ENCODE peak calls at places on chromosomes 2 and 18, in five cellular contexts. S, B, I, Y and W are unnamed samples.

GRCh38 chr2:241852981-241853631 is 5.6 kb downstream of the PDCD1 start:
- DNase-seq in S (no peak), B (no peak), I (no peak), Y (no peak), W (no peak)

GRCh38 chr18:59769105-59769865 is 72.1 kb upstream of the CCBE1 start:
- DNase-seq in S (no peak), B (peak), I (no peak), Y (no peak), W (no peak)

GRCh38 chr2:127155901-127156300 is 48.9 kb upstream of the BIN1 start:
- DNase-seq in S (no peak), B (peak), I (peak), Y (no peak), W (no peak)

GRCh38 chr2:26901326-26902183 is 53.6 kb downstream of the DPYSL5 start:
- DNase-seq in S (no peak), B (no peak), I (no peak), Y (peak), W (no peak)

GRCh38 chr2:112204411-112204810 is 50.4 kb downstream of the ZC3H8 start:
- DNase-seq in S (no peak), B (peak), I (no peak), Y (no peak), W (no peak)

GRCh38 chr2:150484461-150484931 is 3.0 kb downstream of the RND3 start:
- DNase-seq in S (no peak), B (no peak), I (peak), Y (no peak), W (no peak)

GRCh38 chr2:46669016-46669415 is 189.7 kb downstream of the TMEM247 start:
- DNase-seq in S (no peak), B (no peak), I (no peak), Y (no peak), W (no peak)

GRCh38 chr2:120564213-120565094 is 171.2 kb upstream of the GLI2 start:
- DNase-seq in S (no peak), B (no peak), I (no peak), Y (peak), W (peak)

GRCh38 chr2:142307086-142307485 is 176.3 kb upstream of the LRP1B start:
- DNase-seq in S (no peak), B (no peak), I (no peak), Y (no peak), W (no peak)

GRCh38 chr2:239169311-239170048 is 231.3 kb downstream of the HDAC4 start:
- DNase-seq in S (no peak), B (no peak), I (no peak), Y (no peak), W (no peak)

GRCh38 chr18:24231773-24232735 is 93.2 kb downstream of the CABYR start:
- DNase-seq in S (no peak), B (peak), I (peak), Y (no peak), W (no peak)

GRCh38 chr18:24230766-24231165 is 91.9 kb downstream of the CABYR start:
- DNase-seq in S (no peak), B (no peak), I (no peak), Y (no peak), W (no peak)

GRCh38 chr18:24234850-24235418 is 96.1 kb downstream of the CABYR start:
- DNase-seq in S (no peak), B (no peak), I (no peak), Y (no peak), W (no peak)

GRCh38 chr18:24232814-24233213 is 94.0 kb downstream of the CABYR start:
- DNase-seq in S (no peak), B (no peak), I (no peak), Y (no peak), W (no peak)

GRCh38 chr18:24234330-24234729 is 95.5 kb downstream of the CABYR start:
- DNase-seq in S (no peak), B (peak), I (no peak), Y (no peak), W (no peak)
- TF ChIP-seq CTCF in S (no peak), B (peak), I (no peak), Y (no peak), W (no peak)

GRCh38 chr2:88530081-88530480 is 77.6 kb upstream of the FOXI3 start:
- DNase-seq in S (no peak), B (no peak), I (no peak), Y (no peak), W (no peak)
- TF ChIP-seq CTCF in S (no peak), B (no peak), I (no peak), Y (no peak), W (no peak)

DNA sequence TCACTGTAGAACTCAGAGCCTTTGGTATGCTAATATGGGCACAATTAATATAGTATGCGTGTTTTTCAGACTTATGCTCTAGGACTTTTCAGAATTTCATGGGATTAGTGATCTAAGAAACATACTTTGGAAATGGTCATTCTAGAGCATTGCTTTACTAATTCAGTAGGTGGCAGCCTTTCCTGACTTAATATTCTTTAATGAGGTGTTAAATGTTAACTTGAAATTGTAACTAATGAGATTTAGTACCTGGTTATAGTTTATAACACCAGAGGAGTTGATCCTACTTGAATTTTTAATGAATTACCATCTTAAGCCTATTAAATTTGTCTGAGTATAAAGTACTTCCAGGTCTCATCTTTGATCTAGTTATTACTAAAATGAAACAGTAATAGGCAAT is 28.5 kb downstream of the ACTR2 start:
- DNase-seq in S (no peak), B (no peak), I (no peak), Y (no peak), W (no peak)
- TF ChIP-seq CTCF in S (peak), B (peak), I (peak), Y (no peak), W (no peak)

GRCh38 chr2:207473866-207474251 is 55.9 kb upstream of the CREB1 start:
- DNase-seq in S (no peak), B (no peak), I (no peak), Y (no peak), W (no peak)

GRCh38 chr2:207474871-207475485 is 54.8 kb upstream of the CREB1 start:
- DNase-seq in S (no peak), B (peak), I (peak), Y (no peak), W (peak)

GRCh38 chr2:207472343-207473202 is 57.2 kb upstream of the CREB1 start:
- DNase-seq in S (no peak), B (no peak), I (no peak), Y (no peak), W (no peak)

GRCh38 chr2:207471261-207471660 is 58.5 kb upstream of the CREB1 start:
- DNase-seq in S (no peak), B (no peak), I (no peak), Y (no peak), W (no peak)

GRCh38 chr2:207473203-207473865 is 56.4 kb upstream of the CREB1 start:
- DNase-seq in S (no peak), B (peak), I (peak), Y (peak), W (no peak)
- TF ChIP-seq CTCF in S (peak), B (peak), I (peak), Y (no peak), W (peak)

GRCh38 chr18:32683044-32683443 is 89.8 kb downstream of the KLHL14 start:
- DNase-seq in S (no peak), B (no peak), I (no peak), Y (no peak), W (no peak)

GRCh38 chr18:32688821-32689220 is 84.0 kb downstream of the KLHL14 start:
- DNase-seq in S (no peak), B (no peak), I (no peak), Y (no peak), W (no peak)

DNA sequence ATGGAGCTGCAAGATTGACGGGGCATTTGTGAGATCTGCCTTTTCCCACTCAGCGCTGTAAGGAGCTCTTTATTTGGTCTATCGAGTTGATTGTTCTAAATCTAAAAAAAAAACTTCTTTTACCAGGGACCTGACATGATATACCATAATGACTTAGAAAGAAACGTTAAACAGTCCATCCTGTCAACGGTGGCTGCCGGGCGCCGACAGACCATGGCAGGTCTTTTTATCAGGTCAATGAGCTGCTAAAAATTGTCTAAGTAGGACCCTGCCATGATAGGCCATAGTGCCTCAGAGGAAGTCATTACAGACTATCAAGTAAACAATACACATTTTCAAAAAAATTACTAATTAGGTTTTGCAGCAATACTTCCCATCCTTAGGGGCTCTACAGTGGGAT is 87.9 kb downstream of the KLHL14 start:
- DNase-seq in S (no peak), B (no peak), I (no peak), Y (no peak), W (no peak)
- TF ChIP-seq CTCF in S (no peak), B (no peak), I (no peak), Y (no peak), W (no peak)

GRCh38 chr2:54763636-54764291 is 40.3 kb downstream of the EML6 start:
- DNase-seq in S (peak), B (no peak), I (no peak), Y (peak), W (peak)
- TF ChIP-seq CTCF in S (peak), B (peak), I (peak), Y (peak), W (peak)

GRCh38 chr2:42103829-42104228 is 56.0 kb downstream of the PKDCC start:
- DNase-seq in S (no peak), B (no peak), I (no peak), Y (no peak), W (no peak)
- TF ChIP-seq CTCF in S (no peak), B (no peak), I (no peak), Y (no peak), W (no peak)

GRCh38 chr2:170816499-170817246 is at the start of gene GAD1:
- DNase-seq in S (peak), B (peak), I (peak), Y (peak), W (peak)
- TF ChIP-seq CTCF in S (no peak), B (no peak), I (no peak), Y (no peak), W (no peak)

DNA sequence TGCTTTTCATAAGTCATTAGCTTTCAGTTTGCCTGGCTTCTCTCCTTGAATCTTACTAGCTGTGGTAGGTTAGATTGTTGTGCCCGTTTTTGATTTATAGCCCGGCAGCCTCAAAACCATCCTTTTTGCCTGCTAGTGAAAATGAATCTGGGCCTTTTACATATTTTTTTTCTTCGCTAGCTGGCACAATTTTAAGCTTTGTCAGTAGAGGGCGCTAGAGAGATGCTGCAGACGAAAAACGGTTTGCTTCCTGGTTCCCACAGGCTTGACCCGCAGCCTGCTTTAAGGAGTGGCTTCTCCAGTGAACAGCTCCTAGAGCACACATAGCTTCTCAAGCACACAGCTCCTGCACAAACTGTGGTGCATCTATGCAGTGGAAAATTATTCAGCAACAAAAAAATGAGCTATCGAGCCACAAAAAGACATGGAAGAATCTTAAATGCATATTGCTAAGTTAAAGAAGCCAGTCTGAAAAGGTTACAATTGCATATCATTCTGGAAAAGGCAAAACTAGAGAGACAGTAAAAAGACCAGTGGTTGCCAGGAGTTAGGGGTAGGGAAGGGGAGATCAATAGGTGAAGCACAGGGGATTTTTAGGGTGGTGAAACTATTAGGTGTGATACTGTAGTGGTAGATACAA is 47.9 kb downstream of the E2F6 start:
- DNase-seq in S (peak), B (peak), I (no peak), Y (peak), W (peak)
- TF ChIP-seq CTCF in S (peak), B (peak), I (peak), Y (peak), W (peak)

DNA sequence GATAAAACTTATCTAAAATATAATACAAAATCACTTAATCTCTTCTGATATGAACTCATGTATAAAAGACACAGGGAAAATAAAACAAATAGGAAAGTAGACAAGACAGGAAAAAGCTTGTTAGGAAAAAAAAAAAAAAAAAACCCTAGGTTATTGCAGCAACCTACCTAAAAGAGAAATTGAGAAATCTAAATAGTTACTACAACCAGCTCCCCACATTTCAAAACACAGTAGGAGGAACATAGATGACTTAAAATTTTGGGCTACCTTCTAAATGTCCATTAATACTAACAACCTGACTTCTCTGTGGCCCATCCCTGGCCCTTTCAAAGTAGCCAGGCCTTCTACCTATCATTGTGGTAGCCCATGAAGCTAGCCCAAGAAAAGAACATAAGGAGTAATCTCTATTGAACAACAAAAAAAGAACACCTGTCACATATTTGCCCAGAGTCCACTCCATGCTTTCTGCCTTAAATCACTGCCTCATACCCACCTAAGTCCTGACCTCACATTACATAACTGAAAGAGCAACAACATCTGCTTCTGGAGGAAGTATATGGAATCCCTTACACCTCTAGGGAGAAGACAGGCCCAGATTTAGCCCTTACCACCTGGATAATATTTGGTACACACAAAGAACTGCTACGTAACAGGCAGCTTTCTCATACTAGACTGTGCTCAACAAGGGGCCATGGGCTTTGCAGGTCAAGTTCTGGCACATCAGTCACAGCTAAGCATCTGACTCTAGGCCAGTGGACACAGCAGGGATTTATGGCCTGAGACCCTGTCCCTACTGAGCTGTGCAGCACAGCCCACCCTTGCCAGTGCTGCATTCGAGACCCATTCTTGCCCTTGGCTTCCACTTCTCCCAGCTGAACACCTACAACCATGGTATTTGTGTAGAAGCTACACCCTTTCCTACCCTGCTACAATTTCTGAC is 8.5 kb downstream of the SUCLG1 start:
- DNase-seq in S (no peak), B (no peak), I (no peak), Y (no peak), W (no peak)
- TF ChIP-seq CTCF in S (no peak), B (no peak), I (no peak), Y (no peak), W (no peak)